ENCODE peak calls at places on chromosomes 1 and 21, in six cellular contexts. W is cardiac muscle cell, J is HCT116, Y is cardiac fibroblast, T is RWPE2, S is choroid plexus epithelial cell. H is an unnamed sample.

GRCh38 chr1:147630447-147630846 is 39.9 kb downstream of the ACP6 start:
- DNase-seq in W (no peak), J (no peak), Y (peak; percentile 14), T (no peak), S (no peak), H (no peak)

GRCh38 chr1:174364996-174365760 is 82.6 kb upstream of the GPR52 start:
- DNase-seq in W (no peak), J (no peak), Y (no peak), T (no peak), S (no peak), H (no peak)

GRCh38 chr1:89884718-89885596 is 64.1 kb downstream of the LRRC8D start:
- DNase-seq in W (peak; percentile 69), J (no peak), Y (peak; percentile 68), T (no peak), S (peak; percentile 71), H (no peak)

GRCh38 chr1:37255111-37255795 is 219.1 kb upstream of the ZC3H12A start:
- DNase-seq in W (peak; percentile 16), J (no peak), Y (no peak), T (no peak), S (peak; percentile 2), H (peak; percentile 23)

GRCh38 chr1:232853994-232854532 is 48.8 kb downstream of the MAP10 start:
- DNase-seq in W (peak; percentile 75), J (no peak), Y (peak; percentile 22), T (no peak), S (peak; percentile 10), H (no peak)

GRCh38 chr21:44742418-44743153 is 31.2 kb upstream of the TSPEAR start:
- DNase-seq in W (peak; percentile 30), J (no peak), Y (peak; percentile 38), T (no peak), S (peak; percentile 56), H (no peak)

GRCh38 chr21:25396135-25396711 is 211.1 kb downstream of the MRPL39 start:
- DNase-seq in W (no peak), J (no peak), Y (no peak), T (no peak), S (no peak), H (peak; percentile 63)

GRCh38 chr1:1777950-1778826 is at the start of gene NADK:
- DNase-seq in W (peak; percentile 63), J (peak; percentile 16), Y (peak; percentile 34), T (no peak), S (peak; percentile 46), H (peak; percentile 94)

GRCh38 chr21:41429925-41430491 is 4.0 kb downstream of the MX1 start:
- DNase-seq in W (no peak), J (no peak), Y (no peak), T (no peak), S (no peak), H (no peak)

GRCh38 chr1:200162258-200162657 is 134.7 kb downstream of the NR5A2 start:
- DNase-seq in W (no peak), J (no peak), Y (no peak), T (no peak), S (no peak), H (no peak)

GRCh38 chr1:20981903-20982695 is 194.6 kb downstream of the EIF4G3 start:
- DNase-seq in W (peak; percentile 62), J (no peak), Y (peak; percentile 55), T (no peak), S (peak; percentile 61), H (no peak)

GRCh38 chr21:25359724-25360123 is 247.6 kb downstream of the MRPL39 start:
- DNase-seq in W (no peak), J (no peak), Y (no peak), T (no peak), S (no peak), H (no peak)

GRCh38 chr1:57007472-57007871 is 41.7 kb upstream of the C8B start:
- DNase-seq in W (no peak), J (no peak), Y (no peak), T (no peak), S (no peak), H (no peak)

GRCh38 chr1:77170687-77171086 is 48.5 kb downstream of the PIGK start:
- DNase-seq in W (peak; percentile 76), J (no peak), Y (peak; percentile 59), T (no peak), S (peak; percentile 49), H (no peak)

GRCh38 chr1:66533804-66534745 is at the start of gene SGIP1:
- DNase-seq in W (peak; percentile 78), J (no peak), Y (peak; percentile 82), T (no peak), S (peak; percentile 91), H (peak; percentile 35)

GRCh38 chr1:204192046-204192445 is 4.2 kb downstream of the KISS1 start:
- DNase-seq in W (no peak), J (no peak), Y (no peak), T (no peak), S (no peak), H (no peak)

GRCh38 chr1:173503391-173503790 is 26.3 kb downstream of the PRDX6 start:
- DNase-seq in W (peak; percentile 68), J (no peak), Y (peak; percentile 19), T (no peak), S (peak; percentile 51), H (no peak)

GRCh38 chr1:206705744-206706297 is 21.1 kb downstream of the MAPKAPK2 start:
- DNase-seq in W (peak; percentile 54), J (no peak), Y (peak; percentile 48), T (no peak), S (no peak), H (no peak)

GRCh38 chr1:188128761-188129160 is 1300.0 kb downstream of the PLA2G4A start:
- DNase-seq in W (no peak), J (no peak), Y (peak; percentile 3), T (peak; percentile 17), S (peak; percentile 69), H (peak; percentile 4)

GRCh38 chr1:84146375-84147032 is 2.4 kb downstream of the PRKACB start:
- DNase-seq in W (peak; percentile 55), J (peak; percentile 66), Y (peak; percentile 82), T (no peak), S (peak; percentile 79), H (no peak)

GRCh38 chr1:38589036-38589435 is 270.5 kb downstream of the RRAGC start:
- DNase-seq in W (peak; percentile 50), J (no peak), Y (no peak), T (no peak), S (peak; percentile 19), H (no peak)

GRCh38 chr21:34519694-34520093 is 7.7 kb upstream of the KCNE1 start:
- DNase-seq in W (no peak), J (no peak), Y (no peak), T (no peak), S (no peak), H (no peak)

GRCh38 chr1:100423832-100424337 is 71.6 kb downstream of the CDC14A start:
- DNase-seq in W (no peak), J (no peak), Y (no peak), T (no peak), S (no peak), H (peak; percentile 18)

GRCh38 chr1:39490596-39491145 is 765 bp upstream of the BMP8A start:
- DNase-seq in W (no peak), J (no peak), Y (no peak), T (no peak), S (no peak), H (no peak)

GRCh38 chr1:219812491-219813221 is 115.7 kb downstream of the SLC30A10 start:
- DNase-seq in W (peak; percentile 83), J (peak; percentile 75), Y (peak; percentile 74), T (no peak), S (peak; percentile 88), H (peak; percentile 60)
- TF ChIP-seq CTCF in W (peak; percentile 92), J (peak; percentile 84), Y (peak; percentile 82), T (peak; percentile 64), S (peak; percentile 91), H (peak; percentile 82)

GRCh38 chr1:18320051-18320450 is 160.7 kb upstream of the KLHDC7A start:
- DNase-seq in W (no peak), J (no peak), Y (no peak), T (no peak), S (no peak), H (no peak)

GRCh38 chr1:18323259-18323658 is 157.5 kb upstream of the KLHDC7A start:
- DNase-seq in W (no peak), J (no peak), Y (no peak), T (no peak), S (no peak), H (no peak)

GRCh38 chr1:18325151-18325550 is 155.6 kb upstream of the KLHDC7A start:
- DNase-seq in W (no peak), J (no peak), Y (no peak), T (no peak), S (no peak), H (no peak)

GRCh38 chr1:18324246-18324645 is 156.5 kb upstream of the KLHDC7A start:
- DNase-seq in W (no peak), J (no peak), Y (no peak), T (no peak), S (no peak), H (peak; percentile 31)

GRCh38 chr1:18322353-18323032 is 158.2 kb upstream of the KLHDC7A start:
- DNase-seq in W (no peak), J (peak; percentile 12), Y (no peak), T (no peak), S (no peak), H (peak; percentile 34)
- TF ChIP-seq CTCF in W (no peak), J (peak; percentile 68), Y (no peak), T (peak; percentile 12), S (no peak), H (peak; percentile 39)

DNA sequence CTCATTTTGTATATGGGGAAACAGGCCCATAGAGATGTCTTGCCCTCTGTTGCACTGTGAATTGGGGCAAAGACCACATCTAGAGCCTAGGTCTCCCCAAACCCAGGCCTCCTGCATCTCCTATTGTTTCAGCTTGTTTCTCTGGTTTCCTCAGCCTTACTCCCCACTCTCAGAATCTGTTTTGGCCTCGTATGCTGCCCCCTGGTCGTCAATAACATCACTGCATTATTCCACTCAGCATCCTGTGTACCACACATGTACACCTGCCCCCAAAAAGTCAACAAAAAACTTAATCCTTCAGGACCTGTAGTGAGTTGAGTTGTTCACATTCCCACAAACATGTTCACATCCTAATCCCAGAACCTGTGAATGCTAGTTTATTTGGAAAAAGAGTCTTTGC is 184.8 kb downstream of the BRINP2 start:
- DNase-seq in W (peak; percentile 56), J (no peak), Y (peak; percentile 58), T (no peak), S (peak; percentile 52), H (peak; percentile 11)
- TF ChIP-seq CTCF in W (peak; percentile 59), J (peak; percentile 48), Y (peak; percentile 69), T (peak; percentile 56), S (peak; percentile 70), H (peak; percentile 34)

GRCh38 chr1:168086438-168086837 is 50.3 kb downstream of the GPR161 start:
- DNase-seq in W (no peak), J (no peak), Y (no peak), T (no peak), S (no peak), H (no peak)
- TF ChIP-seq CTCF in W (no peak), J (no peak), Y (no peak), T (no peak), S (no peak), H (no peak)

GRCh38 chr1:98048234-98048633 is 127.4 kb upstream of the DPYD start:
- DNase-seq in W (peak; percentile 93), J (no peak), Y (peak; percentile 90), T (peak; percentile 70), S (peak; percentile 94), H (peak; percentile 62)
- TF ChIP-seq CTCF in W (peak; percentile 4), J (no peak), Y (no peak), T (no peak), S (peak; percentile 37), H (no peak)